ENCODE peak calls at places on chromosomes 2 and 18, in seven cellular contexts. V is kidney glomerular epithelial cell; O is SIG-M5; X is ureter; Z is H7; B is NCI-H345; T is effector memory CD4-positive, alpha-beta T cell. S is an unnamed sample.

GRCh38 chr2:210660-211059 is 53.2 kb downstream of the SH3YL1 start:
- DNase-seq in V (peak; percentile 56), O (no peak), X (no peak), Z (no peak), B (no peak), T (no peak), S (no peak)

GRCh38 chr2:24046930-24047702 is at the start of gene WDCP:
- DNase-seq in V (peak; percentile 99), O (peak; percentile 100), X (peak; percentile 96), Z (peak; percentile 92), B (peak; percentile 100), T (peak; percentile 94), S (peak; percentile 99)

GRCh38 chr2:98280376-98281102 is 65.7 kb upstream of the CNGA3 start:
- DNase-seq in V (peak; percentile 81), O (no peak), X (peak; percentile 67), Z (no peak), B (no peak), T (no peak), S (peak; percentile 39)

GRCh38 chr18:29191263-29191662 is 1014.3 kb upstream of the CDH2 start:
- DNase-seq in V (no peak), O (no peak), X (no peak), Z (peak; percentile 10), B (no peak), T (no peak), S (peak; percentile 12)

GRCh38 chr2:20986540-20986939 is 57.3 kb downstream of the APOB start:
- DNase-seq in V (no peak), O (no peak), X (peak; percentile 60), Z (no peak), B (no peak), T (no peak), S (no peak)

GRCh38 chr2:117930775-117931174 is 83.1 kb downstream of the CCDC93 start:
- DNase-seq in V (no peak), O (no peak), X (no peak), Z (no peak), B (no peak), T (no peak), S (no peak)

GRCh38 chr2:187658952-187659525 is 104.8 kb upstream of the TFPI start:
- DNase-seq in V (no peak), O (no peak), X (no peak), Z (peak; percentile 47), B (no peak), T (no peak), S (peak; percentile 74)

GRCh38 chr18:55400590-55401274 is 187.3 kb downstream of the TCF4 start:
- DNase-seq in V (no peak), O (no peak), X (no peak), Z (no peak), B (no peak), T (no peak), S (no peak)

GRCh38 chr2:119672161-119672862 is 6.7 kb upstream of the TMEM177 start:
- DNase-seq in V (no peak), O (no peak), X (no peak), Z (peak; percentile 28), B (no peak), T (no peak), S (no peak)

GRCh38 chr2:25311866-25312575 is 29.7 kb downstream of the DNMT3A start:
- DNase-seq in V (no peak), O (no peak), X (no peak), Z (peak; percentile 73), B (no peak), T (no peak), S (no peak)

GRCh38 chr2:10720983-10721343 is 467 bp upstream of the ATP6V1C2 start:
- DNase-seq in V (no peak), O (no peak), X (no peak), Z (peak; percentile 73), B (peak; percentile 70), T (no peak), S (no peak)

GRCh38 chr2:42045956-42046748 is 1.7 kb upstream of the PKDCC start:
- DNase-seq in V (no peak), O (no peak), X (no peak), Z (no peak), B (peak; percentile 24), T (no peak), S (peak; percentile 63)

GRCh38 chr2:174697267-174697666 is 67.0 kb downstream of the CHRNA1 start:
- DNase-seq in V (peak; percentile 14), O (no peak), X (no peak), Z (peak; percentile 82), B (peak; percentile 58), T (peak; percentile 29), S (peak; percentile 82)

GRCh38 chr2:23683001-23683400 is 243.9 kb downstream of the ATAD2B start:
- DNase-seq in V (no peak), O (no peak), X (no peak), Z (no peak), B (no peak), T (no peak), S (no peak)

GRCh38 chr2:238005528-238005927 is 38.7 kb downstream of the UBE2F start:
- DNase-seq in V (no peak), O (no peak), X (no peak), Z (no peak), B (no peak), T (no peak), S (no peak)

GRCh38 chr2:105712166-105712915 is 32.4 kb upstream of the NCK2 start:
- DNase-seq in V (peak; percentile 18), O (no peak), X (no peak), Z (no peak), B (peak; percentile 39), T (no peak), S (peak; percentile 13)

GRCh38 chr2:109458512-109458911 is 155.3 kb downstream of the SEPTIN10 start:
- DNase-seq in V (no peak), O (no peak), X (no peak), Z (no peak), B (no peak), T (no peak), S (no peak)